ENCODE peak calls at places on chromosomes 1 and 21, in eight cellular contexts. One of them, this sample, is unnamed.

GRCh38 chr1:104780470-104781078 is 1030.9 kb downstream of the AMY1C start:
- DNase-seq in T-helper 2 cell treated with Interferon-gamma antibody and Interleukin-4, amounts not matched to agents 5 μg/mL and 100 μg/mL, for 36 hours: no peak
- DNase-seq in stimulated activated CD8-positive, alpha-beta memory T cell treated with anti-CD3 and anti-CD28 coated beads, Interleukin-4, amount 100 ng/mL, for 48 hours: no peak
- DNase-seq in amniotic stem cell: no peak
- DNase-seq in GM04503: no peak
- DNase-seq in activated CD8-positive, alpha-beta memory T cell treated with anti-CD3 and anti-CD28 coated beads for 1 hour: no peak
- DNase-seq in type B pancreatic cell: no peak
- DNase-seq in RKO: peak
- DNase-seq in this sample: peak

GRCh38 chr1:975896-976683 is 5.8 kb downstream of the PERM1 start:
- DNase-seq in activated CD8-positive, alpha-beta memory T cell treated with anti-CD3 and anti-CD28 coated beads for 1 hour: peak
- DNase-seq in stimulated activated CD8-positive, alpha-beta memory T cell treated with anti-CD3 and anti-CD28 coated beads, Interleukin-4, amount 100 ng/mL, for 48 hours: peak
- DNase-seq in T-helper 2 cell treated with Interferon-gamma antibody and Interleukin-4, amounts not matched to agents 5 μg/mL and 100 μg/mL, for 36 hours: peak
- DNase-seq in type B pancreatic cell: no peak
- DNase-seq in GM04503: no peak
- DNase-seq in RKO: peak
- DNase-seq in amniotic stem cell: no peak
- DNase-seq in this sample: no peak

GRCh38 chr1:181151378-181152326 is 63.2 kb downstream of the IER5 start:
- DNase-seq in GM04503: no peak
- DNase-seq in amniotic stem cell: no peak
- DNase-seq in T-helper 2 cell treated with Interferon-gamma antibody and Interleukin-4, amounts not matched to agents 5 μg/mL and 100 μg/mL, for 36 hours: no peak
- DNase-seq in type B pancreatic cell: no peak
- DNase-seq in RKO: no peak
- DNase-seq in activated CD8-positive, alpha-beta memory T cell treated with anti-CD3 and anti-CD28 coated beads for 1 hour: no peak
- DNase-seq in stimulated activated CD8-positive, alpha-beta memory T cell treated with anti-CD3 and anti-CD28 coated beads, Interleukin-4, amount 100 ng/mL, for 48 hours: no peak
- DNase-seq in this sample: no peak

GRCh38 chr1:156684227-156684782 is 7.1 kb upstream of the NES start:
- DNase-seq in activated CD8-positive, alpha-beta memory T cell treated with anti-CD3 and anti-CD28 coated beads for 1 hour: no peak
- DNase-seq in amniotic stem cell: no peak
- DNase-seq in T-helper 2 cell treated with Interferon-gamma antibody and Interleukin-4, amounts not matched to agents 5 μg/mL and 100 μg/mL, for 36 hours: peak
- DNase-seq in stimulated activated CD8-positive, alpha-beta memory T cell treated with anti-CD3 and anti-CD28 coated beads, Interleukin-4, amount 100 ng/mL, for 48 hours: peak
- DNase-seq in type B pancreatic cell: no peak
- DNase-seq in RKO: peak
- DNase-seq in GM04503: no peak
- DNase-seq in this sample: no peak

GRCh38 chr1:225341642-225342041 is 86.2 kb downstream of the LBR start:
- DNase-seq in GM04503: no peak
- DNase-seq in RKO: no peak
- DNase-seq in T-helper 2 cell treated with Interferon-gamma antibody and Interleukin-4, amounts not matched to agents 5 μg/mL and 100 μg/mL, for 36 hours: no peak
- DNase-seq in stimulated activated CD8-positive, alpha-beta memory T cell treated with anti-CD3 and anti-CD28 coated beads, Interleukin-4, amount 100 ng/mL, for 48 hours: no peak
- DNase-seq in type B pancreatic cell: no peak
- DNase-seq in activated CD8-positive, alpha-beta memory T cell treated with anti-CD3 and anti-CD28 coated beads for 1 hour: no peak
- DNase-seq in amniotic stem cell: no peak
- DNase-seq in this sample: no peak

GRCh38 chr1:108511764-108512163 is 48.1 kb upstream of the EEIG2 start:
- DNase-seq in amniotic stem cell: no peak
- DNase-seq in GM04503: no peak
- DNase-seq in type B pancreatic cell: no peak
- DNase-seq in T-helper 2 cell treated with Interferon-gamma antibody and Interleukin-4, amounts not matched to agents 5 μg/mL and 100 μg/mL, for 36 hours: no peak
- DNase-seq in RKO: peak
- DNase-seq in activated CD8-positive, alpha-beta memory T cell treated with anti-CD3 and anti-CD28 coated beads for 1 hour: no peak
- DNase-seq in stimulated activated CD8-positive, alpha-beta memory T cell treated with anti-CD3 and anti-CD28 coated beads, Interleukin-4, amount 100 ng/mL, for 48 hours: no peak
- DNase-seq in this sample: no peak

GRCh38 chr1:61143821-61144220 is 61.5 kb downstream of the NFIA start:
- DNase-seq in amniotic stem cell: no peak
- DNase-seq in RKO: no peak
- DNase-seq in T-helper 2 cell treated with Interferon-gamma antibody and Interleukin-4, amounts not matched to agents 5 μg/mL and 100 μg/mL, for 36 hours: no peak
- DNase-seq in GM04503: no peak
- DNase-seq in activated CD8-positive, alpha-beta memory T cell treated with anti-CD3 and anti-CD28 coated beads for 1 hour: no peak
- DNase-seq in stimulated activated CD8-positive, alpha-beta memory T cell treated with anti-CD3 and anti-CD28 coated beads, Interleukin-4, amount 100 ng/mL, for 48 hours: no peak
- DNase-seq in type B pancreatic cell: no peak
- DNase-seq in this sample: no peak

GRCh38 chr1:154777151-154777550 is 92.9 kb downstream of the KCNN3 start:
- DNase-seq in amniotic stem cell: no peak
- DNase-seq in activated CD8-positive, alpha-beta memory T cell treated with anti-CD3 and anti-CD28 coated beads for 1 hour: no peak
- DNase-seq in type B pancreatic cell: no peak
- DNase-seq in stimulated activated CD8-positive, alpha-beta memory T cell treated with anti-CD3 and anti-CD28 coated beads, Interleukin-4, amount 100 ng/mL, for 48 hours: no peak
- DNase-seq in GM04503: no peak
- DNase-seq in T-helper 2 cell treated with Interferon-gamma antibody and Interleukin-4, amounts not matched to agents 5 μg/mL and 100 μg/mL, for 36 hours: no peak
- DNase-seq in RKO: no peak
- DNase-seq in this sample: no peak

GRCh38 chr1:936865-937264 is 13.1 kb downstream of the SAMD11 start:
- DNase-seq in GM04503: no peak
- DNase-seq in RKO: no peak
- DNase-seq in amniotic stem cell: no peak
- DNase-seq in stimulated activated CD8-positive, alpha-beta memory T cell treated with anti-CD3 and anti-CD28 coated beads, Interleukin-4, amount 100 ng/mL, for 48 hours: no peak
- DNase-seq in T-helper 2 cell treated with Interferon-gamma antibody and Interleukin-4, amounts not matched to agents 5 μg/mL and 100 μg/mL, for 36 hours: no peak
- DNase-seq in activated CD8-positive, alpha-beta memory T cell treated with anti-CD3 and anti-CD28 coated beads for 1 hour: no peak
- DNase-seq in type B pancreatic cell: no peak
- DNase-seq in this sample: no peak

GRCh38 chr1:205998457-205999241 is 4.5 kb downstream of the RAB7B start:
- DNase-seq in RKO: no peak
- DNase-seq in amniotic stem cell: no peak
- DNase-seq in stimulated activated CD8-positive, alpha-beta memory T cell treated with anti-CD3 and anti-CD28 coated beads, Interleukin-4, amount 100 ng/mL, for 48 hours: no peak
- DNase-seq in activated CD8-positive, alpha-beta memory T cell treated with anti-CD3 and anti-CD28 coated beads for 1 hour: no peak
- DNase-seq in T-helper 2 cell treated with Interferon-gamma antibody and Interleukin-4, amounts not matched to agents 5 μg/mL and 100 μg/mL, for 36 hours: no peak
- DNase-seq in GM04503: no peak
- DNase-seq in type B pancreatic cell: no peak
- DNase-seq in this sample: peak

GRCh38 chr1:150961756-150962155 is 12.9 kb downstream of the CERS2 start:
- DNase-seq in RKO: no peak
- DNase-seq in GM04503: no peak
- DNase-seq in type B pancreatic cell: no peak
- DNase-seq in activated CD8-positive, alpha-beta memory T cell treated with anti-CD3 and anti-CD28 coated beads for 1 hour: no peak
- DNase-seq in T-helper 2 cell treated with Interferon-gamma antibody and Interleukin-4, amounts not matched to agents 5 μg/mL and 100 μg/mL, for 36 hours: no peak
- DNase-seq in stimulated activated CD8-positive, alpha-beta memory T cell treated with anti-CD3 and anti-CD28 coated beads, Interleukin-4, amount 100 ng/mL, for 48 hours: no peak
- DNase-seq in amniotic stem cell: no peak
- DNase-seq in this sample: no peak

GRCh38 chr1:33735624-33736023 is 128.3 kb upstream of the HMGB4 start:
- DNase-seq in RKO: peak
- DNase-seq in amniotic stem cell: no peak
- DNase-seq in type B pancreatic cell: no peak
- DNase-seq in stimulated activated CD8-positive, alpha-beta memory T cell treated with anti-CD3 and anti-CD28 coated beads, Interleukin-4, amount 100 ng/mL, for 48 hours: no peak
- DNase-seq in GM04503: no peak
- DNase-seq in activated CD8-positive, alpha-beta memory T cell treated with anti-CD3 and anti-CD28 coated beads for 1 hour: no peak
- DNase-seq in T-helper 2 cell treated with Interferon-gamma antibody and Interleukin-4, amounts not matched to agents 5 μg/mL and 100 μg/mL, for 36 hours: no peak
- DNase-seq in this sample: peak

GRCh38 chr1:201004154-201004553 is 19.4 kb downstream of the KIF21B start:
- DNase-seq in activated CD8-positive, alpha-beta memory T cell treated with anti-CD3 and anti-CD28 coated beads for 1 hour: no peak
- DNase-seq in T-helper 2 cell treated with Interferon-gamma antibody and Interleukin-4, amounts not matched to agents 5 μg/mL and 100 μg/mL, for 36 hours: no peak
- DNase-seq in type B pancreatic cell: no peak
- DNase-seq in GM04503: no peak
- DNase-seq in stimulated activated CD8-positive, alpha-beta memory T cell treated with anti-CD3 and anti-CD28 coated beads, Interleukin-4, amount 100 ng/mL, for 48 hours: no peak
- DNase-seq in amniotic stem cell: no peak
- DNase-seq in RKO: no peak
- DNase-seq in this sample: no peak

GRCh38 chr1:168599636-168600035 is 23.2 kb downstream of the XCL1 start:
- DNase-seq in RKO: no peak
- DNase-seq in stimulated activated CD8-positive, alpha-beta memory T cell treated with anti-CD3 and anti-CD28 coated beads, Interleukin-4, amount 100 ng/mL, for 48 hours: no peak
- DNase-seq in type B pancreatic cell: no peak
- DNase-seq in T-helper 2 cell treated with Interferon-gamma antibody and Interleukin-4, amounts not matched to agents 5 μg/mL and 100 μg/mL, for 36 hours: no peak
- DNase-seq in GM04503: no peak
- DNase-seq in amniotic stem cell: no peak
- DNase-seq in activated CD8-positive, alpha-beta memory T cell treated with anti-CD3 and anti-CD28 coated beads for 1 hour: no peak
- DNase-seq in this sample: no peak

GRCh38 chr1:199789141-199789540 is 238.4 kb upstream of the NR5A2 start:
- DNase-seq in RKO: no peak
- DNase-seq in GM04503: no peak
- DNase-seq in amniotic stem cell: no peak
- DNase-seq in type B pancreatic cell: no peak
- DNase-seq in stimulated activated CD8-positive, alpha-beta memory T cell treated with anti-CD3 and anti-CD28 coated beads, Interleukin-4, amount 100 ng/mL, for 48 hours: no peak
- DNase-seq in activated CD8-positive, alpha-beta memory T cell treated with anti-CD3 and anti-CD28 coated beads for 1 hour: no peak
- DNase-seq in T-helper 2 cell treated with Interferon-gamma antibody and Interleukin-4, amounts not matched to agents 5 μg/mL and 100 μg/mL, for 36 hours: no peak
- DNase-seq in this sample: no peak

GRCh38 chr1:162248854-162249535 is 127.7 kb downstream of the SPATA46 start:
- DNase-seq in GM04503: no peak
- DNase-seq in T-helper 2 cell treated with Interferon-gamma antibody and Interleukin-4, amounts not matched to agents 5 μg/mL and 100 μg/mL, for 36 hours: no peak
- DNase-seq in type B pancreatic cell: no peak
- DNase-seq in amniotic stem cell: no peak
- DNase-seq in activated CD8-positive, alpha-beta memory T cell treated with anti-CD3 and anti-CD28 coated beads for 1 hour: no peak
- DNase-seq in RKO: peak
- DNase-seq in stimulated activated CD8-positive, alpha-beta memory T cell treated with anti-CD3 and anti-CD28 coated beads, Interleukin-4, amount 100 ng/mL, for 48 hours: no peak
- DNase-seq in this sample: peak

GRCh38 chr1:70353641-70354331 is 736 bp downstream of the ANKRD13C start:
- DNase-seq in type B pancreatic cell: no peak
- DNase-seq in GM04503: peak
- DNase-seq in stimulated activated CD8-positive, alpha-beta memory T cell treated with anti-CD3 and anti-CD28 coated beads, Interleukin-4, amount 100 ng/mL, for 48 hours: peak
- DNase-seq in activated CD8-positive, alpha-beta memory T cell treated with anti-CD3 and anti-CD28 coated beads for 1 hour: peak
- DNase-seq in T-helper 2 cell treated with Interferon-gamma antibody and Interleukin-4, amounts not matched to agents 5 μg/mL and 100 μg/mL, for 36 hours: peak
- DNase-seq in RKO: peak
- DNase-seq in amniotic stem cell: peak
- DNase-seq in this sample: peak

GRCh38 chr1:67897270-67897949 is 64.1 kb upstream of the GNG12 start:
- DNase-seq in activated CD8-positive, alpha-beta memory T cell treated with anti-CD3 and anti-CD28 coated beads for 1 hour: no peak
- DNase-seq in amniotic stem cell: no peak
- DNase-seq in RKO: no peak
- DNase-seq in T-helper 2 cell treated with Interferon-gamma antibody and Interleukin-4, amounts not matched to agents 5 μg/mL and 100 μg/mL, for 36 hours: no peak
- DNase-seq in GM04503: no peak
- DNase-seq in type B pancreatic cell: no peak
- DNase-seq in stimulated activated CD8-positive, alpha-beta memory T cell treated with anti-CD3 and anti-CD28 coated beads, Interleukin-4, amount 100 ng/mL, for 48 hours: no peak
- DNase-seq in this sample: no peak

GRCh38 chr1:246647513-246647912 is 76.7 kb upstream of the SCCPDH start:
- DNase-seq in type B pancreatic cell: no peak
- DNase-seq in RKO: no peak
- DNase-seq in T-helper 2 cell treated with Interferon-gamma antibody and Interleukin-4, amounts not matched to agents 5 μg/mL and 100 μg/mL, for 36 hours: no peak
- DNase-seq in activated CD8-positive, alpha-beta memory T cell treated with anti-CD3 and anti-CD28 coated beads for 1 hour: no peak
- DNase-seq in GM04503: no peak
- DNase-seq in stimulated activated CD8-positive, alpha-beta memory T cell treated with anti-CD3 and anti-CD28 coated beads, Interleukin-4, amount 100 ng/mL, for 48 hours: no peak
- DNase-seq in amniotic stem cell: no peak
- DNase-seq in this sample: no peak

GRCh38 chr1:110003747-110004428 is 19.3 kb downstream of the AHCYL1 start:
- DNase-seq in activated CD8-positive, alpha-beta memory T cell treated with anti-CD3 and anti-CD28 coated beads for 1 hour: no peak
- DNase-seq in GM04503: peak
- DNase-seq in T-helper 2 cell treated with Interferon-gamma antibody and Interleukin-4, amounts not matched to agents 5 μg/mL and 100 μg/mL, for 36 hours: peak
- DNase-seq in type B pancreatic cell: no peak
- DNase-seq in stimulated activated CD8-positive, alpha-beta memory T cell treated with anti-CD3 and anti-CD28 coated beads, Interleukin-4, amount 100 ng/mL, for 48 hours: peak
- DNase-seq in RKO: peak
- DNase-seq in amniotic stem cell: peak
- DNase-seq in this sample: no peak

GRCh38 chr1:222643603-222643936 is 25.7 kb downstream of the MIA3 start:
- DNase-seq in stimulated activated CD8-positive, alpha-beta memory T cell treated with anti-CD3 and anti-CD28 coated beads, Interleukin-4, amount 100 ng/mL, for 48 hours: no peak
- DNase-seq in activated CD8-positive, alpha-beta memory T cell treated with anti-CD3 and anti-CD28 coated beads for 1 hour: no peak
- DNase-seq in RKO: peak
- DNase-seq in amniotic stem cell: no peak
- DNase-seq in GM04503: no peak
- DNase-seq in T-helper 2 cell treated with Interferon-gamma antibody and Interleukin-4, amounts not matched to agents 5 μg/mL and 100 μg/mL, for 36 hours: no peak
- DNase-seq in type B pancreatic cell: no peak
- DNase-seq in this sample: no peak

GRCh38 chr1:8663915-8664331 is 153.5 kb downstream of the RERE start:
- DNase-seq in RKO: no peak
- DNase-seq in T-helper 2 cell treated with Interferon-gamma antibody and Interleukin-4, amounts not matched to agents 5 μg/mL and 100 μg/mL, for 36 hours: no peak
- DNase-seq in type B pancreatic cell: no peak
- DNase-seq in GM04503: no peak
- DNase-seq in stimulated activated CD8-positive, alpha-beta memory T cell treated with anti-CD3 and anti-CD28 coated beads, Interleukin-4, amount 100 ng/mL, for 48 hours: no peak
- DNase-seq in amniotic stem cell: no peak
- DNase-seq in activated CD8-positive, alpha-beta memory T cell treated with anti-CD3 and anti-CD28 coated beads for 1 hour: no peak
- DNase-seq in this sample: no peak

GRCh38 chr1:182962554-182963115 is 9.7 kb upstream of the SHCBP1L start:
- DNase-seq in stimulated activated CD8-positive, alpha-beta memory T cell treated with anti-CD3 and anti-CD28 coated beads, Interleukin-4, amount 100 ng/mL, for 48 hours: peak
- DNase-seq in activated CD8-positive, alpha-beta memory T cell treated with anti-CD3 and anti-CD28 coated beads for 1 hour: no peak
- DNase-seq in type B pancreatic cell: no peak
- DNase-seq in GM04503: peak
- DNase-seq in RKO: peak
- DNase-seq in T-helper 2 cell treated with Interferon-gamma antibody and Interleukin-4, amounts not matched to agents 5 μg/mL and 100 μg/mL, for 36 hours: peak
- DNase-seq in amniotic stem cell: peak
- DNase-seq in this sample: peak

GRCh38 chr1:244654284-244655038 is 1.5 kb downstream of the DESI2 start:
- DNase-seq in RKO: peak
- DNase-seq in type B pancreatic cell: no peak
- DNase-seq in GM04503: no peak
- DNase-seq in stimulated activated CD8-positive, alpha-beta memory T cell treated with anti-CD3 and anti-CD28 coated beads, Interleukin-4, amount 100 ng/mL, for 48 hours: no peak
- DNase-seq in activated CD8-positive, alpha-beta memory T cell treated with anti-CD3 and anti-CD28 coated beads for 1 hour: no peak
- DNase-seq in T-helper 2 cell treated with Interferon-gamma antibody and Interleukin-4, amounts not matched to agents 5 μg/mL and 100 μg/mL, for 36 hours: no peak
- DNase-seq in amniotic stem cell: no peak
- DNase-seq in this sample: peak

GRCh38 chr1:40379785-40380452 is 6.4 kb downstream of the SMAP2 start:
- DNase-seq in RKO: no peak
- DNase-seq in type B pancreatic cell: no peak
- DNase-seq in stimulated activated CD8-positive, alpha-beta memory T cell treated with anti-CD3 and anti-CD28 coated beads, Interleukin-4, amount 100 ng/mL, for 48 hours: no peak
- DNase-seq in amniotic stem cell: no peak
- DNase-seq in GM04503: peak
- DNase-seq in T-helper 2 cell treated with Interferon-gamma antibody and Interleukin-4, amounts not matched to agents 5 μg/mL and 100 μg/mL, for 36 hours: no peak
- DNase-seq in activated CD8-positive, alpha-beta memory T cell treated with anti-CD3 and anti-CD28 coated beads for 1 hour: no peak
- DNase-seq in this sample: no peak

GRCh38 chr1:243513726-243514491 is 258.1 kb downstream of the SDCCAG8 start:
- DNase-seq in GM04503: no peak
- DNase-seq in stimulated activated CD8-positive, alpha-beta memory T cell treated with anti-CD3 and anti-CD28 coated beads, Interleukin-4, amount 100 ng/mL, for 48 hours: no peak
- DNase-seq in activated CD8-positive, alpha-beta memory T cell treated with anti-CD3 and anti-CD28 coated beads for 1 hour: no peak
- DNase-seq in RKO: no peak
- DNase-seq in T-helper 2 cell treated with Interferon-gamma antibody and Interleukin-4, amounts not matched to agents 5 μg/mL and 100 μg/mL, for 36 hours: no peak
- DNase-seq in amniotic stem cell: no peak
- DNase-seq in type B pancreatic cell: no peak
- DNase-seq in this sample: no peak

GRCh38 chr1:233664804-233665574 is 51.1 kb downstream of the KCNK1 start:
- DNase-seq in amniotic stem cell: no peak
- DNase-seq in activated CD8-positive, alpha-beta memory T cell treated with anti-CD3 and anti-CD28 coated beads for 1 hour: no peak
- DNase-seq in RKO: no peak
- DNase-seq in stimulated activated CD8-positive, alpha-beta memory T cell treated with anti-CD3 and anti-CD28 coated beads, Interleukin-4, amount 100 ng/mL, for 48 hours: no peak
- DNase-seq in GM04503: no peak
- DNase-seq in type B pancreatic cell: no peak
- DNase-seq in T-helper 2 cell treated with Interferon-gamma antibody and Interleukin-4, amounts not matched to agents 5 μg/mL and 100 μg/mL, for 36 hours: no peak
- DNase-seq in this sample: no peak

GRCh38 chr1:116506132-116507004 is 64.5 kb downstream of the CD58 start:
- DNase-seq in type B pancreatic cell: no peak
- DNase-seq in GM04503: no peak
- DNase-seq in T-helper 2 cell treated with Interferon-gamma antibody and Interleukin-4, amounts not matched to agents 5 μg/mL and 100 μg/mL, for 36 hours: no peak
- DNase-seq in RKO: peak
- DNase-seq in activated CD8-positive, alpha-beta memory T cell treated with anti-CD3 and anti-CD28 coated beads for 1 hour: no peak
- DNase-seq in stimulated activated CD8-positive, alpha-beta memory T cell treated with anti-CD3 and anti-CD28 coated beads, Interleukin-4, amount 100 ng/mL, for 48 hours: no peak
- DNase-seq in amniotic stem cell: no peak
- DNase-seq in this sample: no peak

GRCh38 chr1:50156241-50157010 is 47.7 kb downstream of the ELAVL4 start:
- DNase-seq in activated CD8-positive, alpha-beta memory T cell treated with anti-CD3 and anti-CD28 coated beads for 1 hour: no peak
- DNase-seq in RKO: peak
- DNase-seq in T-helper 2 cell treated with Interferon-gamma antibody and Interleukin-4, amounts not matched to agents 5 μg/mL and 100 μg/mL, for 36 hours: no peak
- DNase-seq in stimulated activated CD8-positive, alpha-beta memory T cell treated with anti-CD3 and anti-CD28 coated beads, Interleukin-4, amount 100 ng/mL, for 48 hours: no peak
- DNase-seq in amniotic stem cell: no peak
- DNase-seq in type B pancreatic cell: no peak
- DNase-seq in GM04503: no peak
- DNase-seq in this sample: no peak

GRCh38 chr1:85495556-85495955 is 30.6 kb upstream of the DDAH1 start:
- DNase-seq in amniotic stem cell: no peak
- DNase-seq in type B pancreatic cell: no peak
- DNase-seq in GM04503: peak
- DNase-seq in activated CD8-positive, alpha-beta memory T cell treated with anti-CD3 and anti-CD28 coated beads for 1 hour: no peak
- DNase-seq in stimulated activated CD8-positive, alpha-beta memory T cell treated with anti-CD3 and anti-CD28 coated beads, Interleukin-4, amount 100 ng/mL, for 48 hours: no peak
- DNase-seq in T-helper 2 cell treated with Interferon-gamma antibody and Interleukin-4, amounts not matched to agents 5 μg/mL and 100 μg/mL, for 36 hours: no peak
- DNase-seq in RKO: no peak
- DNase-seq in this sample: no peak

GRCh38 chr21:34865922-34866271 is 183.2 kb downstream of the RUNX1 start:
- DNase-seq in GM04503: no peak
- DNase-seq in activated CD8-positive, alpha-beta memory T cell treated with anti-CD3 and anti-CD28 coated beads for 1 hour: no peak
- DNase-seq in T-helper 2 cell treated with Interferon-gamma antibody and Interleukin-4, amounts not matched to agents 5 μg/mL and 100 μg/mL, for 36 hours: peak
- DNase-seq in stimulated activated CD8-positive, alpha-beta memory T cell treated with anti-CD3 and anti-CD28 coated beads, Interleukin-4, amount 100 ng/mL, for 48 hours: peak
- DNase-seq in type B pancreatic cell: no peak
- DNase-seq in amniotic stem cell: no peak
- DNase-seq in RKO: no peak
- DNase-seq in this sample: no peak

GRCh38 chr1:145906954-145907755 is 2.7 kb downstream of the ITGA10 start:
- DNase-seq in activated CD8-positive, alpha-beta memory T cell treated with anti-CD3 and anti-CD28 coated beads for 1 hour: no peak
- DNase-seq in amniotic stem cell: no peak
- DNase-seq in GM04503: no peak
- DNase-seq in type B pancreatic cell: no peak
- DNase-seq in stimulated activated CD8-positive, alpha-beta memory T cell treated with anti-CD3 and anti-CD28 coated beads, Interleukin-4, amount 100 ng/mL, for 48 hours: no peak
- DNase-seq in T-helper 2 cell treated with Interferon-gamma antibody and Interleukin-4, amounts not matched to agents 5 μg/mL and 100 μg/mL, for 36 hours: no peak
- DNase-seq in RKO: no peak
- DNase-seq in this sample: no peak

GRCh38 chr1:244599937-244600350 is 53.0 kb upstream of the DESI2 start:
- DNase-seq in RKO: peak
- DNase-seq in T-helper 2 cell treated with Interferon-gamma antibody and Interleukin-4, amounts not matched to agents 5 μg/mL and 100 μg/mL, for 36 hours: peak
- DNase-seq in amniotic stem cell: peak
- DNase-seq in type B pancreatic cell: no peak
- DNase-seq in GM04503: peak
- DNase-seq in stimulated activated CD8-positive, alpha-beta memory T cell treated with anti-CD3 and anti-CD28 coated beads, Interleukin-4, amount 100 ng/mL, for 48 hours: peak
- DNase-seq in activated CD8-positive, alpha-beta memory T cell treated with anti-CD3 and anti-CD28 coated beads for 1 hour: peak
- DNase-seq in this sample: no peak

GRCh38 chr1:81424056-81424455 is 376.7 kb upstream of the ADGRL2 start:
- DNase-seq in type B pancreatic cell: no peak
- DNase-seq in activated CD8-positive, alpha-beta memory T cell treated with anti-CD3 and anti-CD28 coated beads for 1 hour: no peak
- DNase-seq in stimulated activated CD8-positive, alpha-beta memory T cell treated with anti-CD3 and anti-CD28 coated beads, Interleukin-4, amount 100 ng/mL, for 48 hours: no peak
- DNase-seq in RKO: no peak
- DNase-seq in GM04503: peak
- DNase-seq in T-helper 2 cell treated with Interferon-gamma antibody and Interleukin-4, amounts not matched to agents 5 μg/mL and 100 μg/mL, for 36 hours: no peak
- DNase-seq in amniotic stem cell: no peak
- DNase-seq in this sample: no peak

This sample was measured in globus pallidus.